ENCODE peak calls at places on chromosomes 13 and 19, in ten cellular contexts. J is HT1080; K is stimulated activated CD4-positive, alpha-beta T cell treated with anti-CD3 and anti-CD28 coated beads, Interleukin-2, amount 100 ng/mL, for 24 hours; W is fibroblast of mammary gland; S is neural crest cell; X is NCI-H1436; F is neuronal stem cell; R is stimulated activated CD8-positive, alpha-beta memory T cell treated with anti-CD3 and anti-CD28 coated beads, Interleukin-4, amount 100 ng/mL, for 48 hours; Q is T1000; G is fibroblast of pulmonary artery. B is an unnamed sample.

GRCh38 chr13:36920612-36921185 is 661 bp upstream of the SMAD9 start:
- DNase-seq in J (peak; percentile 3), K (no peak), W (no peak), S (no peak), X (no peak), F (no peak), R (no peak), Q (no peak), G (no peak), B (no peak)

GRCh38 chr19:18205180-18205915 is 1.5 kb upstream of the RAB3A start:
- DNase-seq in J (peak; percentile 22), K (peak; percentile 62), W (peak; percentile 69), S (peak; percentile 48), X (peak; percentile 43), F (no peak), R (peak; percentile 72), Q (no peak), G (peak; percentile 72), B (peak; percentile 72)

GRCh38 chr13:99892866-99893504 is 78.6 kb downstream of the ZIC5 start:
- DNase-seq in J (no peak), K (no peak), W (no peak), S (no peak), X (no peak), F (no peak), R (no peak), Q (no peak), G (no peak), B (no peak)

GRCh38 chr19:11735375-11735774 is 3.4 kb downstream of the ZNF823 start:
- DNase-seq in J (no peak), K (no peak), W (no peak), S (no peak), X (no peak), F (no peak), R (no peak), Q (no peak), G (no peak), B (no peak)

GRCh38 chr13:104310861-104311260 is 1244.6 kb upstream of the SLC10A2 start:
- DNase-seq in J (peak; percentile 64), K (no peak), W (peak; percentile 25), S (no peak), X (no peak), F (no peak), R (no peak), Q (no peak), G (no peak), B (no peak)

GRCh38 chr19:4566402-4567051 is 7.0 kb upstream of the SEMA6B start:
- DNase-seq in J (no peak), K (no peak), W (no peak), S (no peak), X (no peak), F (no peak), R (no peak), Q (no peak), G (no peak), B (no peak)

GRCh38 chr19:31290926-31291590 is 58.2 kb downstream of the TSHZ3 start:
- DNase-seq in J (no peak), K (no peak), W (no peak), S (no peak), X (no peak), F (no peak), R (no peak), Q (no peak), G (no peak), B (no peak)

GRCh38 chr13:35866801-35867200 is 264.4 kb downstream of the DCLK1 start:
- DNase-seq in J (no peak), K (no peak), W (no peak), S (no peak), X (no peak), F (no peak), R (no peak), Q (no peak), G (peak; percentile 31), B (no peak)